ENCODE peak calls at places on chromosome 15, in six cellular contexts. One of them, this sample, is unnamed.

GRCh38 chr15:39638041-39638440 is 57.2 kb downstream of the THBS1 start:
- DNase-seq in effector memory CD4-positive, alpha-beta T cell: no peak
- DNase-seq in astrocyte: no peak
- DNase-seq in dorsolateral prefrontal cortex: no peak
- DNase-seq in fibroblast of lung: no peak
- DNase-seq in A673: no peak
- DNase-seq in this sample: no peak

GRCh38 chr15:53917109-53917508 is 61.1 kb upstream of the UNC13C start:
- DNase-seq in effector memory CD4-positive, alpha-beta T cell: no peak
- DNase-seq in astrocyte: no peak
- DNase-seq in dorsolateral prefrontal cortex: no peak
- DNase-seq in fibroblast of lung: no peak
- DNase-seq in A673: no peak
- DNase-seq in this sample: no peak

GRCh38 chr15:88740356-88740755 is 62.9 kb upstream of the ACAN start:
- DNase-seq in effector memory CD4-positive, alpha-beta T cell: no peak
- DNase-seq in astrocyte: no peak
- DNase-seq in dorsolateral prefrontal cortex: no peak
- DNase-seq in fibroblast of lung: no peak
- DNase-seq in A673: no peak
- DNase-seq in this sample: no peak

GRCh38 chr15:41493205-41493901 is at the start of gene ITPKA:
- DNase-seq in effector memory CD4-positive, alpha-beta T cell: peak; percentile 66
- DNase-seq in astrocyte: peak; percentile 42
- DNase-seq in dorsolateral prefrontal cortex: peak; percentile 58
- DNase-seq in fibroblast of lung: peak; percentile 79
- DNase-seq in A673: peak; percentile 94
- DNase-seq in this sample: peak; percentile 74

GRCh38 chr15:96309143-96309542 is 21.4 kb upstream of the NR2F2 start:
- DNase-seq in effector memory CD4-positive, alpha-beta T cell: no peak
- DNase-seq in astrocyte: no peak
- DNase-seq in dorsolateral prefrontal cortex: no peak
- DNase-seq in fibroblast of lung: no peak
- DNase-seq in A673: no peak
- DNase-seq in this sample: no peak

GRCh38 chr15:70569139-70569717 is 194.1 kb downstream of the UACA start:
- DNase-seq in effector memory CD4-positive, alpha-beta T cell: no peak
- DNase-seq in astrocyte: peak; percentile 55
- DNase-seq in dorsolateral prefrontal cortex: no peak
- DNase-seq in fibroblast of lung: peak; percentile 70
- DNase-seq in A673: peak; percentile 64
- DNase-seq in this sample: peak; percentile 21

GRCh38 chr15:34753236-34753894 is 1.4 kb downstream of the GJD2 start:
- DNase-seq in effector memory CD4-positive, alpha-beta T cell: no peak
- DNase-seq in astrocyte: peak; percentile 36
- DNase-seq in dorsolateral prefrontal cortex: no peak
- DNase-seq in fibroblast of lung: peak; percentile 69
- DNase-seq in A673: peak; percentile 65
- DNase-seq in this sample: peak; percentile 15

GRCh38 chr15:71532994-71533393 is 277.4 kb upstream of the NR2E3 start:
- DNase-seq in effector memory CD4-positive, alpha-beta T cell: no peak
- DNase-seq in astrocyte: no peak
- DNase-seq in dorsolateral prefrontal cortex: no peak
- DNase-seq in fibroblast of lung: peak; percentile 53
- DNase-seq in A673: peak; percentile 50
- DNase-seq in this sample: no peak

GRCh38 chr15:58080398-58080797 is 14.9 kb upstream of the ALDH1A2 start:
- DNase-seq in effector memory CD4-positive, alpha-beta T cell: no peak
- DNase-seq in astrocyte: no peak
- DNase-seq in dorsolateral prefrontal cortex: no peak
- DNase-seq in fibroblast of lung: no peak
- DNase-seq in A673: no peak
- DNase-seq in this sample: no peak

GRCh38 chr15:62739082-62739481 is 303.5 kb upstream of the TPM1 start:
- DNase-seq in effector memory CD4-positive, alpha-beta T cell: no peak
- DNase-seq in astrocyte: peak; percentile 88
- DNase-seq in dorsolateral prefrontal cortex: no peak
- DNase-seq in fibroblast of lung: peak; percentile 13
- DNase-seq in A673: no peak
- DNase-seq in this sample: no peak

GRCh38 chr15:33746203-33746602 is 222.1 kb upstream of the CHRM5 start:
- DNase-seq in effector memory CD4-positive, alpha-beta T cell: no peak
- DNase-seq in astrocyte: no peak
- DNase-seq in dorsolateral prefrontal cortex: no peak
- DNase-seq in fibroblast of lung: no peak
- DNase-seq in A673: no peak
- DNase-seq in this sample: no peak

GRCh38 chr15:101455291-101455916 is 34.1 kb downstream of the PCSK6 start:
- DNase-seq in effector memory CD4-positive, alpha-beta T cell: no peak
- DNase-seq in astrocyte: no peak
- DNase-seq in dorsolateral prefrontal cortex: peak; percentile 50
- DNase-seq in fibroblast of lung: no peak
- DNase-seq in A673: peak; percentile 16
- DNase-seq in this sample: peak; percentile 10

GRCh38 chr15:37088436-37088835 is 11.9 kb downstream of the MEIS2 start:
- DNase-seq in effector memory CD4-positive, alpha-beta T cell: no peak
- DNase-seq in astrocyte: no peak
- DNase-seq in dorsolateral prefrontal cortex: no peak
- DNase-seq in fibroblast of lung: no peak
- DNase-seq in A673: no peak
- DNase-seq in this sample: no peak

GRCh38 chr15:55221090-55222011 is 24.6 kb upstream of the RSL24D1 start:
- DNase-seq in effector memory CD4-positive, alpha-beta T cell: no peak
- DNase-seq in astrocyte: peak; percentile 94
- DNase-seq in dorsolateral prefrontal cortex: no peak
- DNase-seq in fibroblast of lung: peak; percentile 97
- DNase-seq in A673: peak; percentile 11
- DNase-seq in this sample: peak; percentile 61

GRCh38 chr15:38994310-38994709 is 429.7 kb upstream of the RASGRP1 start:
- DNase-seq in effector memory CD4-positive, alpha-beta T cell: no peak
- DNase-seq in astrocyte: no peak
- DNase-seq in dorsolateral prefrontal cortex: no peak
- DNase-seq in fibroblast of lung: no peak
- DNase-seq in A673: no peak
- DNase-seq in this sample: no peak

GRCh38 chr15:65785151-65785550 is 6.9 kb downstream of the DENND4A start:
- DNase-seq in effector memory CD4-positive, alpha-beta T cell: no peak
- DNase-seq in astrocyte: no peak
- DNase-seq in dorsolateral prefrontal cortex: no peak
- DNase-seq in fibroblast of lung: no peak
- DNase-seq in A673: no peak
- DNase-seq in this sample: no peak

GRCh38 chr15:65789759-65790158 is 2.3 kb downstream of the DENND4A start:
- DNase-seq in effector memory CD4-positive, alpha-beta T cell: no peak
- DNase-seq in astrocyte: no peak
- DNase-seq in dorsolateral prefrontal cortex: no peak
- DNase-seq in fibroblast of lung: no peak
- DNase-seq in A673: no peak
- DNase-seq in this sample: no peak

GRCh38 chr15:65789105-65789504 is 3.0 kb downstream of the DENND4A start:
- DNase-seq in effector memory CD4-positive, alpha-beta T cell: no peak
- DNase-seq in astrocyte: no peak
- DNase-seq in dorsolateral prefrontal cortex: no peak
- DNase-seq in fibroblast of lung: no peak
- DNase-seq in A673: no peak
- DNase-seq in this sample: no peak

GRCh38 chr15:65783872-65784271 is 8.2 kb downstream of the DENND4A start:
- DNase-seq in effector memory CD4-positive, alpha-beta T cell: no peak
- DNase-seq in astrocyte: no peak
- DNase-seq in dorsolateral prefrontal cortex: no peak
- DNase-seq in fibroblast of lung: no peak
- DNase-seq in A673: no peak
- DNase-seq in this sample: no peak

DNA sequence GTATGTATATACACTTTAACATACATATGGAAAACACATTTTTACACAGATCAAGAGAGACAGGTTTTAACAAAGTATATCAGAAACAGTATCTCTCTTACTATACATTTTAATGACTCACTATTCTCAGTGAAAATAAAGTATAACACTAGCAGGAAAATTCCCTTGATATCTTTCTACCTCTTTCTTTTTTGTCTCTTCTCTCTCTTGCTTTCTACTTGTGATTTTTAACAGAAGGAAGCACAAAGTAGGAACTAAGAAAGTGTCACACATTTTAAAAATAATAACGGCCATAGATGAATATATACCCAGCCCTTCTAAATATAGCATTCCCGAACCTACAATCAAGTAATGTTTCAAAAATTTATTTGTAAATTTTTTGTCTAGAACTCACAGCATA is 4.8 kb downstream of the DENND4A start:
- DNase-seq in effector memory CD4-positive, alpha-beta T cell: no peak
- DNase-seq in astrocyte: no peak
- DNase-seq in dorsolateral prefrontal cortex: no peak
- DNase-seq in fibroblast of lung: no peak
- DNase-seq in A673: no peak
- DNase-seq in this sample: no peak
- H3K27ac ChIP-seq in effector memory CD4-positive, alpha-beta T cell: peak overlapping the region; percentile 26
- H3K27ac ChIP-seq in astrocyte: peak overlapping the region; percentile 82
- H3K27ac ChIP-seq in dorsolateral prefrontal cortex: no peak overlapping the region
- H3K27ac ChIP-seq in fibroblast of lung: peak overlapping the region; percentile 44
- H3K27ac ChIP-seq in A673: peak overlapping the region; percentile 33
- H3K27ac ChIP-seq in this sample: peak overlapping the region; percentile 30

DNA sequence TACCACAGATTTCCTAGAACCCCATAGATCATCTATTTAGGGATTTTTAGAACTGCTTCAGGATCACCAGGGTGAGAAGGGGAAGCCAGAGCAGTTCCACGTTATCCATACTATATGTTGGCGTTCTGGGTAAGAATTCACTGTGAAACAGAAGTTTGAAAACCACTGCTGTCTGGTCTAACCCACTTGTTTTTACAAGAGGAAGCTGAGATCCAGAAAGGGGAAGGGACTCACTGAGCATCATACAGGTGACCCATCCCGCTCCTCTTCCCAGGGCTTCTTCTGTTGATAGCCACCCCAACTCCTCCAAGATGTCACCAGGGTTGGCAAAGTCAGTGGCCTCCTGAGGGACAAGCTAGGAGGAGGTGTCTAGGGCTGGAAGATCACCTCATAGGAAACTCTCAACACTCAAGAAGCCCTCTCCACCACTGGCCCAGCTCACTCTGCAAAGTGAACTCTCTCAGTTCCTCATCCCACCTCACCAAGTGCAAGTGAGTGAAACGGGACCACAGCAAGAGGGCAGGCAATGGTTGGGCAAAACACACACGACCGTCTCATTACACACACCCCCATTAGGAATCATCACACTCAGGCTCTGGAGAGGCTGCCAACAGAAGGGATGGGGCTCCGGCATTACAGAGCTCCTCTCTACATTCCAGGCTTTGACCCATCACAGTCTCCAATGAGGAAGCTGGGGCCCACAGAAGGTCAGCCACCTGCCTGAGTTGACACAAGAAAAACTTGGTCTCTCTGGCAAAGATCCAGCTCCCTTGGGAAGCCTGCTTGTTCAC is 1.8 kb downstream of the DAPK2 start:
- DNase-seq in effector memory CD4-positive, alpha-beta T cell: no peak
- DNase-seq in astrocyte: no peak
- DNase-seq in dorsolateral prefrontal cortex: no peak
- DNase-seq in fibroblast of lung: no peak
- DNase-seq in A673: no peak
- DNase-seq in this sample: peak; percentile 27
- H3K27me3 ChIP-seq in effector memory CD4-positive, alpha-beta T cell: no peaks in the 10 kb centered on the region
- H3K27me3 ChIP-seq in astrocyte: peaks cover 10% of the 10 kb centered on the region
- H3K27me3 ChIP-seq in dorsolateral prefrontal cortex: no peaks in the 10 kb centered on the region
- H3K27me3 ChIP-seq in fibroblast of lung: peaks cover 12% of the 10 kb centered on the region
- H3K27me3 ChIP-seq in A673: no peaks in the 10 kb centered on the region
- H3K27me3 ChIP-seq in this sample: no peaks in the 10 kb centered on the region

GRCh38 chr15:60639502-60639901 is 160.6 kb upstream of the ICE2 start:
- DNase-seq in effector memory CD4-positive, alpha-beta T cell: no peak
- DNase-seq in astrocyte: no peak
- DNase-seq in dorsolateral prefrontal cortex: no peak
- DNase-seq in fibroblast of lung: no peak
- DNase-seq in A673: no peak
- DNase-seq in this sample: no peak
- H3K27ac ChIP-seq in effector memory CD4-positive, alpha-beta T cell: no peak overlapping the region
- H3K27ac ChIP-seq in astrocyte: no peak overlapping the region
- H3K27ac ChIP-seq in dorsolateral prefrontal cortex: no peak overlapping the region
- H3K27ac ChIP-seq in fibroblast of lung: no peak overlapping the region
- H3K27ac ChIP-seq in A673: no peak overlapping the region
- H3K27ac ChIP-seq in this sample: no peak overlapping the region

GRCh38 chr15:66155065-66155464 is 98.5 kb downstream of the MEGF11 start:
- DNase-seq in effector memory CD4-positive, alpha-beta T cell: no peak
- DNase-seq in astrocyte: no peak
- DNase-seq in dorsolateral prefrontal cortex: no peak
- DNase-seq in fibroblast of lung: no peak
- DNase-seq in A673: no peak
- DNase-seq in this sample: no peak
- H3K27me3 ChIP-seq in effector memory CD4-positive, alpha-beta T cell: no peaks in the 10 kb centered on the region
- H3K27me3 ChIP-seq in astrocyte: peaks cover 20% of the 10 kb centered on the region
- H3K27me3 ChIP-seq in dorsolateral prefrontal cortex: no peaks in the 10 kb centered on the region
- H3K27me3 ChIP-seq in fibroblast of lung: peaks cover 5% of the 10 kb centered on the region
- H3K27me3 ChIP-seq in A673: peaks cover 80% of the 10 kb centered on the region
- H3K27me3 ChIP-seq in this sample: no peaks in the 10 kb centered on the region

GRCh38 chr15:90529008-90529368 is 735 bp upstream of the CRTC3 start:
- DNase-seq in effector memory CD4-positive, alpha-beta T cell: no peak
- DNase-seq in astrocyte: no peak
- DNase-seq in dorsolateral prefrontal cortex: no peak
- DNase-seq in fibroblast of lung: no peak
- DNase-seq in A673: no peak
- DNase-seq in this sample: no peak
- H3K27ac ChIP-seq in effector memory CD4-positive, alpha-beta T cell: peak overlapping the region; percentile 73
- H3K27ac ChIP-seq in astrocyte: no peak overlapping the region
- H3K27ac ChIP-seq in dorsolateral prefrontal cortex: peak overlapping the region; percentile 95
- H3K27ac ChIP-seq in fibroblast of lung: no peak overlapping the region
- H3K27ac ChIP-seq in A673: peak overlapping the region; percentile 80
- H3K27ac ChIP-seq in this sample: peak overlapping the region; percentile 70

GRCh38 chr15:79775821-79776220 is 121.0 kb downstream of the MTHFS start:
- DNase-seq in effector memory CD4-positive, alpha-beta T cell: no peak
- DNase-seq in astrocyte: no peak
- DNase-seq in dorsolateral prefrontal cortex: no peak
- DNase-seq in fibroblast of lung: no peak
- DNase-seq in A673: no peak
- DNase-seq in this sample: no peak

GRCh38 chr15:79777916-79778315 is 118.9 kb downstream of the MTHFS start:
- DNase-seq in effector memory CD4-positive, alpha-beta T cell: no peak
- DNase-seq in astrocyte: no peak
- DNase-seq in dorsolateral prefrontal cortex: no peak
- DNase-seq in fibroblast of lung: no peak
- DNase-seq in A673: no peak
- DNase-seq in this sample: no peak

GRCh38 chr15:79778378-79778990 is 118.3 kb downstream of the MTHFS start:
- DNase-seq in effector memory CD4-positive, alpha-beta T cell: no peak
- DNase-seq in astrocyte: no peak
- DNase-seq in dorsolateral prefrontal cortex: no peak
- DNase-seq in fibroblast of lung: no peak
- DNase-seq in A673: no peak
- DNase-seq in this sample: no peak

DNA sequence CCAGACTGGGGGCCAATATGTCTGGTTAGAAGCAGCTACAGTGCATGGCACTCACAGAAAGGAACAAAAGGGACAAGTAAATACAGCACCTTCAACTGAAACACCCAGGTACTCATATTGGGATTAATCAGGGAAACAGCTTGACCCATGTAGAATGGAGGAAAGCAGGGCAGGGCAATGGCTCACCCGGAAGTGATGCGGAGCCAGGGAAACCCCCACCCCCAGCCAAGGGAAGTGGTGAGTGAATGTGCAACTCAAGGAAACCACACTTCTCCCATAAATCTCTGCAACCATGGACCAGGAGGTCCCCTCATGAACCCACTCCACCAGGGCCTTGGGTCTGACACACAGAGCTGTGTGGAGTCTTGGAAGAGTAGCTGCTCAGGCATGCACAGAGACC is 117.1 kb downstream of the MTHFS start:
- DNase-seq in effector memory CD4-positive, alpha-beta T cell: no peak
- DNase-seq in astrocyte: no peak
- DNase-seq in dorsolateral prefrontal cortex: no peak
- DNase-seq in fibroblast of lung: no peak
- DNase-seq in A673: no peak
- DNase-seq in this sample: no peak
- H3K27me3 ChIP-seq in effector memory CD4-positive, alpha-beta T cell: no peaks in the 10 kb centered on the region
- H3K27me3 ChIP-seq in astrocyte: no peaks in the 10 kb centered on the region
- H3K27me3 ChIP-seq in dorsolateral prefrontal cortex: no peaks in the 10 kb centered on the region
- H3K27me3 ChIP-seq in fibroblast of lung: no peaks in the 10 kb centered on the region
- H3K27me3 ChIP-seq in A673: no peaks in the 10 kb centered on the region
- H3K27me3 ChIP-seq in this sample: no peaks in the 10 kb centered on the region

This sample was measured in thyroid gland.